ENCODE peak calls at places on chromosomes 16 and 17, in eight cellular contexts. F is Peyer's patch; X is HCEC 1CT; O is naive thymus-derived CD8-positive, alpha-beta T cell; Q is head of caudate nucleus; E is HL-60; I is substantia nigra; G is stimulated activated CD4-positive, alpha-beta T cell treated with anti-CD3 and anti-CD28 coated beads, Interleukin-1b, Interleukin-23, amount 100 ng/mL, for 24 hours. W is an unnamed sample.

GRCh38 chr16:50685456-50686058 is 4.4 kb upstream of the SNX20 start:
- DNase-seq in G (no peak), I (no peak), E (peak), X (no peak), O (no peak), Q (no peak), F (no peak), W (no peak)

GRCh38 chr16:85366031-85366763 is 246.9 kb upstream of the GSE1 start:
- DNase-seq in Q (peak), F (no peak), E (no peak), O (no peak), I (no peak), X (no peak), G (no peak), W (no peak)

GRCh38 chr17:81049372-81049911 is 14.5 kb downstream of the BAIAP2 start:
- DNase-seq in I (no peak), X (no peak), O (no peak), E (no peak), F (no peak), Q (no peak), G (no peak), W (no peak)

GRCh38 chr16:89257757-89258465 is 40.4 kb downstream of the ZNF778 start:
- DNase-seq in G (no peak), Q (no peak), I (no peak), E (no peak), X (no peak), F (no peak), O (no peak), W (no peak)

GRCh38 chr17:50425682-50426471 is at the start of gene ACSF2:
- DNase-seq in E (peak), I (no peak), F (peak), O (peak), X (peak), Q (peak), G (peak), W (peak)

GRCh38 chr17:37147301-37147812 is 198.6 kb downstream of the AATF start:
- DNase-seq in I (no peak), O (no peak), X (no peak), G (no peak), F (no peak), Q (peak), E (no peak), W (no peak)

GRCh38 chr16:79800016-79800608 is 199.6 kb upstream of the MAF start:
- DNase-seq in I (no peak), G (no peak), E (no peak), F (no peak), Q (no peak), X (no peak), O (no peak), W (no peak)

GRCh38 chr16:82748026-82748425 is 121.3 kb downstream of the CDH13 start:
- DNase-seq in G (no peak), I (no peak), F (no peak), O (no peak), X (peak), Q (no peak), E (no peak), W (no peak)

GRCh38 chr17:58493506-58493905 is 5.3 kb upstream of the HSF5 start:
- DNase-seq in E (peak), I (no peak), X (no peak), G (no peak), Q (no peak), O (no peak), F (no peak), W (no peak)